ENCODE peak calls at places on chromosomes 11 and 22, in six cellular contexts. L is cardiac muscle cell, I is dorsolateral prefrontal cortex, P is GM12878, A is upper lobe of right lung, G is Caco-2. O is an unnamed sample.

GRCh38 chr11:118659956-118660645 is 19.3 kb downstream of the TREH start:
- DNase-seq in P (no peak), I (no peak), L (no peak), G (peak), A (no peak), O (no peak)

GRCh38 chr11:121018746-121019145 is 5.2 kb upstream of the TBCEL start:
- DNase-seq in L (no peak), P (no peak), G (no peak), A (no peak), I (no peak), O (no peak)

GRCh38 chr11:125451400-125452124 is 44.5 kb downstream of the FEZ1 start:
- DNase-seq in P (no peak), I (peak), L (peak), A (peak), G (no peak), O (no peak)

GRCh38 chr11:92969293-92969633 is 188 bp upstream of the MTNR1B start:
- DNase-seq in A (no peak), G (no peak), L (no peak), P (no peak), I (no peak), O (no peak)

GRCh38 chr11:68369756-68370155 is 57.4 kb downstream of the LRP5 start:
- DNase-seq in G (no peak), A (no peak), I (no peak), L (no peak), P (no peak), O (no peak)

GRCh38 chr11:45383229-45383628 is 97.1 kb upstream of the SYT13 start:
- DNase-seq in P (no peak), G (no peak), I (no peak), L (no peak), A (peak), O (peak)

GRCh38 chr22:43474161-43475101 is 62.6 kb downstream of the MPPED1 start:
- DNase-seq in I (no peak), L (no peak), A (no peak), G (no peak), P (no peak), O (no peak)

GRCh38 chr11:21180194-21180593 is 510.8 kb downstream of the NELL1 start:
- DNase-seq in A (no peak), I (no peak), G (no peak), L (no peak), P (no peak), O (no peak)

GRCh38 chr22:30870451-30871345 is 97.9 kb downstream of the MORC2 start:
- DNase-seq in G (peak), I (peak), L (no peak), A (peak), P (no peak), O (peak)

GRCh38 chr11:7196396-7197146 is 55.1 kb upstream of the SYT9 start:
- DNase-seq in P (no peak), G (no peak), I (no peak), L (no peak), A (no peak), O (no peak)

GRCh38 chr11:73308003-73308962 is at the start of gene ARHGEF17:
- DNase-seq in I (peak), L (peak), P (no peak), A (peak), G (peak), O (no peak)

GRCh38 chr11:62458212-62459002 is 39.6 kb downstream of the SCGB1A1 start:
- DNase-seq in A (no peak), L (no peak), G (peak), I (no peak), P (no peak), O (no peak)

GRCh38 chr11:120337896-120338840 is 2.0 kb downstream of the ARHGEF12 start:
- DNase-seq in L (peak), G (no peak), A (no peak), P (no peak), I (no peak), O (no peak)

GRCh38 chr22:49368221-49368975 is 459.3 kb downstream of the BRD1 start:
- DNase-seq in P (no peak), I (peak), A (peak), L (no peak), G (no peak), O (peak)

GRCh38 chr11:129896062-129896461 is 684 bp upstream of the NFRKB start:
- DNase-seq in L (no peak), A (no peak), I (no peak), P (no peak), G (no peak), O (no peak)

GRCh38 chr11:119373917-119374631 is 7.4 kb downstream of the USP2 start:
- DNase-seq in A (peak), I (peak), L (peak), G (peak), P (no peak), O (no peak)

GRCh38 chr11:94537051-94537600 is 6.6 kb upstream of the FUT4 start:
- DNase-seq in L (no peak), G (no peak), P (no peak), A (no peak), I (no peak), O (no peak)

GRCh38 chr22:36467042-36467810 is 14.2 kb downstream of the TXN2 start:
- DNase-seq in G (no peak), P (no peak), A (no peak), I (no peak), L (peak), O (no peak)

GRCh38 chr22:30555282-30556210 is 9.0 kb upstream of the SEC14L6 start:
- DNase-seq in L (no peak), A (no peak), G (no peak), P (no peak), I (no peak), O (no peak)

GRCh38 chr22:19070397-19071169 is 51.6 kb downstream of the DGCR2 start:
- DNase-seq in I (no peak), G (no peak), P (no peak), L (no peak), A (no peak), O (no peak)

GRCh38 chr11:11998091-11998781 is 10.2 kb downstream of the DKK3 start:
- DNase-seq in I (no peak), A (no peak), P (peak), G (no peak), L (no peak), O (no peak)

GRCh38 chr11:14411818-14412217 is 52.8 kb upstream of the RRAS2 start:
- DNase-seq in G (no peak), L (no peak), A (no peak), I (no peak), P (no peak), O (peak)

GRCh38 chr11:12542186-12542935 is 131.9 kb upstream of the TEAD1 start:
- DNase-seq in L (no peak), P (no peak), A (no peak), I (no peak), G (no peak), O (no peak)

GRCh38 chr11:78203184-78203583 is 14.5 kb downstream of the USP35 start:
- DNase-seq in I (no peak), A (no peak), P (no peak), L (no peak), G (no peak), O (no peak)

GRCh38 chr11:95916049-95916448 is 7.9 kb downstream of the MTMR2 start:
- DNase-seq in A (no peak), I (no peak), L (no peak), P (no peak), G (no peak), O (no peak)

GRCh38 chr11:12543596-12544415 is 130.4 kb upstream of the TEAD1 start:
- DNase-seq in P (no peak), I (no peak), A (no peak), G (no peak), L (no peak), O (no peak)

GRCh38 chr22:35198738-35199137 is 58.6 kb upstream of the HMGXB4 start:
- DNase-seq in G (no peak), I (no peak), P (no peak), A (no peak), L (no peak), O (no peak)

GRCh38 chr11:109933126-109933525 is 160.1 kb upstream of the ZC3H12C start:
- DNase-seq in G (no peak), I (no peak), L (no peak), A (no peak), P (no peak), O (no peak)

GRCh38 chr11:44826922-44827643 is 100.3 kb downstream of the TSPAN18 start:
- DNase-seq in P (no peak), A (peak), I (no peak), G (no peak), L (no peak), O (no peak)

GRCh38 chr11:67406969-67407699 is 3.3 kb downstream of the TBC1D10C start:
- DNase-seq in I (peak), L (no peak), A (no peak), P (no peak), G (no peak), O (no peak)

GRCh38 chr11:123475478-123475877 is 45.4 kb downstream of the GRAMD1B start:
- DNase-seq in G (no peak), A (no peak), P (no peak), L (peak), I (no peak), O (no peak)

GRCh38 chr22:38223289-38223960 is 21.6 kb downstream of the MAFF start:
- DNase-seq in I (no peak), G (no peak), P (no peak), A (no peak), L (no peak), O (no peak)

GRCh38 chr11:86183694-86184093 is 60.9 kb upstream of the EED start:
- DNase-seq in I (no peak), G (no peak), L (no peak), A (no peak), P (no peak), O (no peak)

GRCh38 chr11:26558191-26558590 is 13.9 kb downstream of the MUC15 start:
- DNase-seq in P (no peak), A (no peak), G (no peak), I (no peak), L (no peak), O (no peak)

GRCh38 chr11:131297441-131297840 is 73.0 kb upstream of the NTM start:
- DNase-seq in G (no peak), L (no peak), P (no peak), I (no peak), A (no peak), O (no peak)
- H3K4me3 ChIP-seq in G (no peak), L (no peak), P (no peak), I (no peak), A (no peak), O (no peak)

GRCh38 chr22:33053323-33053722 is 4.9 kb downstream of the SYN3 start:
- DNase-seq in P (no peak), A (no peak), L (no peak), G (no peak), I (no peak), O (no peak)
- H3K4me3 ChIP-seq in P (no peak), A (no peak), L (no peak), G (no peak), I (peak), O (no peak)

DNA sequence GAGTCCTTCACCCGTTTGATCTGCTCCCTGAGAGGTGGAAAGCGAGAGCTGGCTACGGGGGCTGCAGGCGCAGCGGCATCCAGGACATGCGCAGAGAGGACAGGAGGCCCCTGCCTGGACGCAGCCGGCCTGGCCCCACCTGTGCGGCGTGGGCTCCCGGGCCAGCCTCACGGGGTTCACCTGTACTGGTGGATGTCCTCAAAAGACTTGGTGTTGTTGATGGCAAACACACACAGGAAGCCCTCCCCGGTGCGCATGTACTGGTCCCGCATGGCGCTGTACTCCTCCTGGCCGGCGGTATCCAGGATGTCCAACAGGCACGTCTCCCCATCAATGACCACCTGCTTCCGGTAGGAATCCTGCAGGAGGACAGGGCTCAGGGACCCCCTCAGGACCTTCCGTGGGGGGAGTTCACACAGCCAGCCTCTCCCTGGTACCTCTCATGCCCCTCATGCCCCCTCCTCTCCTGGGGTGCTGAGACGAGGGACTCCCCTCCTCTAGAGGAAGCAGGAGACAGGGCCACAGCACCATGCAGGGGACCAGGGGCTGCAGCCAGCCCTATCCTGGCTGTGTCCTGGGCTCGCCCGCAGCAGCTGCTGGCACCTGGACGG is 1.7 kb downstream of the HRAS start:
- DNase-seq in G (peak), I (no peak), A (peak), L (no peak), P (no peak), O (peak)
- H3K4me3 ChIP-seq in G (peak), I (peak), A (peak), L (no peak), P (no peak), O (peak)

DNA sequence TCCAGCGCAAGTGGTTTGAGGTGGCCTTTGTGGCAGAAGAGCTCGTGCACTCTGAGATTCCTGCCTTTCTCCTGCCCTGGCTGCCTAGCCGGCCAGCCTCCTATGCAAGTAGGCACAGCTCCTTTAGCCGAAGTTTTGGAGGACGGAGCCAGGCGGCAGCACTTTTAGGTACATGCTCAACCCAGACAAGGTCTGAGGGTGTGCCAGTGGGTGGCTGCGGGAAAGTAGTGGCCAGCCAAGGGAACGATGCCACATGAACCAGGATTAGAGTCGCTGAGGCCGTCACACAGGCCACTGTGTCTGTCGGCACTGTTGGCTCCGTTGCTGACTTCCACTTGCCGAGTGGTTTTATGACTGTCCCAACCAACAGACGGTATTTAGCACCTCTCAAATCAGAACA is 64.8 kb upstream of the YWHAH start:
- DNase-seq in L (no peak), A (no peak), P (no peak), G (no peak), I (no peak), O (no peak)
- H3K4me3 ChIP-seq in L (no peak), A (no peak), P (no peak), G (no peak), I (no peak), O (no peak)

DNA sequence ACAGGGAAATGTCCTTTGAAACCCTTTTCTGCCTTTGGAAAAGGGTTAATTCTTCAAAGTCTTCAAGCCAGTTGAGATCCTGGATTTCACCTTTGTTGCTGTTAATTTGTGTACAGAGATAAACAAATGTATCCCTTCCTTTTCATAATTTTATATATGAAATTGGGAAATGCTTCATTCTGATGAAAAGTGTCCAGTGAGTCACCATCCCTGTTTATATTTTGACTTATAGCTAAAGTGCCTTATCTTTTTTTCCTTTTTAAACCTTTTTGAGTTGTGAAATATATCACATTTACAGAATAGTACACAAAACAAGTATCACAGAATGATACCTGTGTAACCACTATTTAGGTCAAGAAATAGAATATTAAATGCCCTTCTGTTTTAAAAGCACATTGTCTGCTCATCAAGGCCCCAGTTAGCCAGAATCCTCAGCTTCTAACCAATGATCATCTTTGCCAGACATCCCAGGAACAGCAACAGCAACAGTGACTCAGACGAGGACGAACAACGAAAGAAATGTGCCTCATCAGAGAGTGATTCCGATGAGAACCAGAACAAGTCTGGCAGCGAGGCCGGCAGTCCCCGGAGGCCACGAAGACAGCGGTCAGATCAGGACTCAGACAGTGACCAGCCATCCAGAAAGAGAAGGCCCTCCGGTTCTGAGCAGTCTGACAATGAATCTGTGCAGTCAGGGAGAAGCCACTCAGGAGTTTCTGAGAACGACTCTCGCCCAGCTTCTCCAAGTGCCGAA is 27.3 kb downstream of the CTR9 start:
- DNase-seq in I (no peak), L (no peak), A (no peak), P (no peak), G (no peak), O (no peak)
- H3K4me3 ChIP-seq in I (no peak), L (no peak), A (no peak), P (no peak), G (no peak), O (no peak)

GRCh38 chr22:20750461-20751184 is 23.3 kb upstream of the SERPIND1 start:
- DNase-seq in A (peak), I (peak), G (no peak), P (peak), L (peak), O (no peak)

GRCh38 chr22:20751185-20751851 is 22.6 kb upstream of the SERPIND1 start:
- DNase-seq in G (no peak), L (peak), P (no peak), I (no peak), A (no peak), O (no peak)

GRCh38 chr22:20752873-20753272 is 21.0 kb upstream of the SERPIND1 start:
- DNase-seq in G (no peak), P (no peak), A (no peak), L (no peak), I (no peak), O (no peak)

GRCh38 chr22:20749453-20749852 is 24.5 kb upstream of the SERPIND1 start:
- DNase-seq in L (no peak), A (no peak), G (no peak), I (no peak), P (no peak), O (no peak)

DNA sequence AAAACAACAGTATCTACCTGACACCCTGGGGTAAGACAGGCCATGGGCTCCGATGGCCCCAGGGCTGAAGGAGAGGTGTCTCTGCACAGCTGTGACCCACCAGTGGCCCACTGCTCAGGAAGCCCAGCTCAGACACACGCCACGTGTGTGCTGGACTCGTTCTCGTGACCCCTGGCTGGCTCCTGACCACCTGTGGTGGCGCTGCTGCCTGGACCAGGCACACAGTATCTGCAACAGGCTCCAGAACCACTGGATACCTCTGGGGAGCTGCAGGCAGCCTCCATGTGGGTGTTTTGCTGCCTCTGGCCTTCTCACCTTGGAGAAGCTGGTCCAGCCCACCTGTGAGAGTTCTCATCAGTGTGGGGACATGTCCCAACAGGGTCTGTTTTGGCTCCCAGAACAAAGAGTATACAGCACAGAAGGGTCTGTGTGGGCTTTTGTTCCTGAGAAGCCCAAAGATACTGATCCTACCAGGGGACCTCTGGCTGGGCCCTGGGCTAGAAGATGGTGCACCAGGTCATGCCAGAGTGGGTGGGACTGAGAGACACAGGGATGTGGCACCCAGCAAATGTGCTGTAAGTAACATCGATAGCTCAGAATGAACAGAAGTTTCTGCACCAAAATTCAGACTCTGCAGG is 21.7 kb upstream of the SERPIND1 start:
- DNase-seq in L (no peak), P (no peak), G (no peak), I (no peak), A (no peak), O (no peak)
- H3K4me3 ChIP-seq in L (no peak), P (no peak), G (no peak), I (no peak), A (no peak), O (no peak)

DNA sequence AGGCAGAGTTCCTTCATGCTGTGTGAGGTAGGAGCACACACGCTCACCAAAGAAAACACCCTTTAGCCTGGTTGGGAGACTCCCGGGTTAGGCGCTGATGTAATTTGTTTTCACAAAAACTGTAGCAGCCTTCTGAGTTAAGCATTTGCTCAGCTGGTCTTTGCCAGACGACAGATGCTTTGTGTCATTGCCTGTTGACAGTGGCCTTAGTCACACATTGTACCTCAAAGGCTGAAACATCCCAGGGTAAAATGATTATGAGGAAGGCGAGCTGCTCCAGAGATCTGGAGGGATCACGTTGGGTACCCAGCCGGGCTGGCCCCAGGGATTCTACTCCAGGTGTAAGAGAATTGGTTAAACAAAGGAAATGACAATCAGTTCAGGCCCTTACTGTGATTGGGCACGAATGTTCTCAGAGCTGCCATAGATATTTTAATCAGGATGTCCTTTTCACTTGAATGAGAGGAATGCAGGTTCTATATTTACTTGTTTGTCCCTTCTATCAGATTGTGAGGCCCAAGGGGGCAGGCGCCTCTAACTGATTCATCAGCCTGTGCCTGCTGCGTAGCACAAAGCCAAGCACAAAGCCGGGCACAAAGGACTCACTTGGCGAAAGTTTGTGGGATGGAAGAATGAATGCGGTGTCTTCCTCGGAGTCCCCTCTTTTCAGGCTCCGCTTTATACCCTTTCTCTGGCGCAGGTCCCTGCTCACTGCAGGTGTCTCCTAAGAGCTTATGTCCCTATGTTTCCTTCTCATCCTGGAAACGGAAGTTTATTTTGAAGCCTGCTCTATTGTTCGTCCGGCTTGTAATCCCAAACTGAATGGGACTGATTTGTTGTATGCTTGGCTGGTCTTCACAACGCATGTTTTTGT is 47.1 kb downstream of the ADM start:
- DNase-seq in P (no peak), L (peak), G (peak), I (no peak), A (no peak), O (no peak)
- H3K4me3 ChIP-seq in P (no peak), L (no peak), G (peak), I (no peak), A (no peak), O (no peak)